ENCODE peak calls at places on chromosomes 13 and 19, in nine cellular contexts. K, F, T, M, V, B, E, U and S are unnamed samples.

GRCh38 chr19:10283786-10284540 is 2.8 kb upstream of the ICAM4 start:
- DNase-seq in M (no peak), B (no peak), E (no peak), V (no peak), K (peak; percentile 59), U (no peak), T (no peak), F (no peak), S (no peak)

GRCh38 chr13:71587193-71587592 is 279.8 kb downstream of the DACH1 start:
- DNase-seq in T (no peak), B (no peak), M (no peak), F (no peak), E (no peak), V (no peak), K (no peak), U (no peak), S (no peak)

GRCh38 chr13:98896868-98897144 is 81.1 kb downstream of the DOCK9 start:
- DNase-seq in B (no peak), U (no peak), K (no peak), V (peak; percentile 57), F (no peak), T (no peak), M (no peak), E (no peak), S (no peak)

GRCh38 chr19:10718205-10719196 is 622 bp downstream of the DNM2 start:
- DNase-seq in K (peak; percentile 94), U (peak; percentile 50), B (peak; percentile 58), F (peak; percentile 52), M (peak; percentile 51), T (no peak), E (peak; percentile 74), V (no peak), S (peak; percentile 74)

GRCh38 chr19:53365899-53366493 is 491 bp downstream of the ZNF525 start:
- DNase-seq in E (no peak), T (no peak), U (peak; percentile 37), B (peak; percentile 24), K (peak; percentile 82), M (no peak), V (no peak), F (peak; percentile 29), S (no peak)

GRCh38 chr19:49921871-49922755 is 6.9 kb upstream of the ATF5 start:
- DNase-seq in F (no peak), V (no peak), T (peak; percentile 34), U (no peak), M (no peak), E (no peak), K (no peak), B (no peak), S (no peak)

GRCh38 chr13:31859546-31859945 is 120.2 kb downstream of the RXFP2 start:
- DNase-seq in M (no peak), F (no peak), E (no peak), T (no peak), K (no peak), B (no peak), V (no peak), U (no peak), S (peak; percentile 18)

GRCh38 chr19:10389863-10390262 is 9.5 kb upstream of the TYK2 start:
- DNase-seq in V (no peak), K (no peak), B (no peak), E (no peak), T (no peak), F (no peak), M (no peak), U (no peak), S (no peak)

GRCh38 chr19:19213822-19214558 is 2.2 kb downstream of the NCAN start:
- DNase-seq in M (no peak), K (no peak), U (no peak), E (no peak), F (no peak), V (no peak), B (no peak), T (no peak), S (no peak)

GRCh38 chr19:47541507-47541906 is 26.6 kb upstream of the NAPA start:
- DNase-seq in F (no peak), U (no peak), V (no peak), E (no peak), M (no peak), K (no peak), B (no peak), T (peak; percentile 14), S (no peak)

GRCh38 chr19:52533901-52534300 is 6.4 kb downstream of the ZNF808 start:
- DNase-seq in U (peak; percentile 90), F (peak; percentile 41), B (peak; percentile 17), T (no peak), M (no peak), K (no peak), V (no peak), E (no peak), S (no peak)

GRCh38 chr19:54287456-54287855 is 6.5 kb upstream of the LILRB2 start:
- DNase-seq in B (no peak), F (no peak), K (no peak), E (no peak), M (no peak), U (no peak), V (no peak), T (no peak), S (no peak)

GRCh38 chr13:30985637-30986205 is 53.3 kb downstream of the TEX26 start:
- DNase-seq in K (no peak), E (no peak), M (no peak), B (no peak), T (no peak), F (no peak), V (no peak), U (no peak), S (no peak)

GRCh38 chr19:4748589-4748988 is 24.9 kb upstream of the DPP9 start:
- DNase-seq in M (no peak), F (no peak), B (no peak), V (no peak), U (no peak), T (no peak), E (no peak), K (no peak), S (no peak)

GRCh38 chr19:17404015-17404414 is 1.4 kb downstream of the BST2 start:
- DNase-seq in K (no peak), B (no peak), V (no peak), E (no peak), M (no peak), F (no peak), U (no peak), T (no peak), S (no peak)
- H3K36me3 ChIP-seq in K (no peaks in the 10 kb centered on the region), B (no peaks in the 10 kb centered on the region), V (peaks cover 2% of the 10 kb centered on the region), E (no peaks in the 10 kb centered on the region), M (peaks cover 22% of the 10 kb centered on the region), F (peaks cover 3% of the 10 kb centered on the region), U (no peaks in the 10 kb centered on the region), T (no peaks in the 10 kb centered on the region), S (peaks cover 23% of the 10 kb centered on the region)

GRCh38 chr13:51981355-51981754 is 29.9 kb downstream of the ATP7B start:
- DNase-seq in K (no peak), U (no peak), V (peak; percentile 84), M (no peak), T (no peak), F (no peak), E (no peak), B (no peak), S (no peak)
- H3K4me3 ChIP-seq in K (no peak overlapping the region), U (no peak overlapping the region), V (no peak overlapping the region), M (no peak overlapping the region), T (no peak overlapping the region), F (no peak overlapping the region), E (no peak overlapping the region), B (no peak overlapping the region), S (no peak overlapping the region)

GRCh38 chr19:8095354-8095886 is 42.9 kb downstream of the CCL25 start:
- DNase-seq in T (no peak), U (no peak), B (no peak), F (no peak), E (no peak), M (no peak), V (no peak), K (no peak), S (no peak)

GRCh38 chr19:8097198-8097597 is 44.6 kb downstream of the CCL25 start:
- DNase-seq in T (no peak), V (no peak), K (no peak), E (no peak), U (no peak), M (no peak), B (no peak), F (no peak), S (no peak)

GRCh38 chr19:8097681-8098567 is 45.4 kb downstream of the CCL25 start:
- DNase-seq in M (no peak), B (no peak), K (no peak), E (no peak), F (no peak), V (no peak), T (no peak), U (no peak), S (no peak)

GRCh38 chr19:8094336-8094735 is 41.8 kb downstream of the CCL25 start:
- DNase-seq in V (no peak), F (no peak), E (no peak), U (no peak), M (no peak), K (no peak), T (no peak), B (no peak), S (no peak)

DNA sequence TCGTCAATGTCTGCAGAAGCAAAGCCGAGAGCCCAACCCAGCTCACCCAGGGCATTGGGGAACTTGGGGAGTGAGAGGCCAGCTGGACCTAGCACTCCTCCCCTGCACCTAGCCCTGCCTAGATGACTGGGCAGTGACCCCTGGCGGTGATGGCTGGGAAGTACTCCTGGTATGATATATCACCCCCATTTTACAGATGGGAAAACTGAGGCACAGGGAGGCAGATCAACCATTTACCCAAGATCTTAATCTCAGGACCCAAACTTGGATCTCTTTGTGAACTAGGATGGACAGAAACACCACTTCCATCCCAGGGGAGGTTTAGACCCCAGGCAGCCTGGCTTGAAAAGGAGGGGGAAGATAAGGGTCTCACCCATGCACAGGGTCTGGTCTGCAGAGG is 43.5 kb downstream of the CCL25 start:
- DNase-seq in T (no peak), U (no peak), B (no peak), V (no peak), K (no peak), M (no peak), F (no peak), E (no peak), S (no peak)
- TF ChIP-seq CTCF in T (no peak), U (no peak), B (no peak), V (no peak), K (no peak), M (no peak), F (no peak), E (no peak), S (peak; percentile 33)

GRCh38 chr13:45796421-45796960 is 55.1 kb downstream of the SIAH3 start:
- DNase-seq in V (no peak), K (no peak), E (no peak), B (no peak), U (no peak), M (no peak), T (no peak), F (no peak), S (no peak)

GRCh38 chr13:45798851-45799250 is 52.7 kb downstream of the SIAH3 start:
- DNase-seq in T (no peak), U (no peak), F (no peak), K (no peak), V (no peak), E (no peak), M (no peak), B (no peak), S (no peak)

DNA sequence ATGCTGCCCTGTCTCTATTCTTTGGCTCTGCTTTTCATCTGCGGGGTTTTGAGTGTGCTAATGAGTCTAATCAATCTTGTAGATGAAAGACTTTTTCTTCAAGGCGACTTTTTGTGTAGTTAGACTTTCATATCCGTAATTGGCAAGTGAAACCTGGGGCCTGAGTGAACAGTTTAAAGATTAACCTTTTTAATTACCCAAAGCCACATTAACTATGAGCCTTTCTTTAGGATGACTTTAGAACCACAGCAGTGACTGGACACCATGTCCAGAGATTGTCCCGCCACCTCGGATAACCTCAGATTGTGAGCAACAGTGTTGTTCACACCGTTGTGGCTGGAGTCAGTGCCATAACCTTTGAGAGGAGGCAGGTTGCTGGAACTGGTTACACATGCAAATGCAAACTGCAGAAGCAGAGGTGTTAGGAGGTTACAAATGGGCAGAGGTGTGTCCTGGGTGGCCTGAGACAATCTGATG is 58.7 kb downstream of the SIAH3 start:
- DNase-seq in B (no peak), M (peak; percentile 27), F (no peak), T (no peak), K (no peak), V (no peak), U (no peak), E (no peak), S (no peak)
- H3K36me3 ChIP-seq in B (no peaks in the 10 kb centered on the region), M (no peaks in the 10 kb centered on the region), F (no peaks in the 10 kb centered on the region), T (no peaks in the 10 kb centered on the region), K (no peaks in the 10 kb centered on the region), V (no peaks in the 10 kb centered on the region), U (no peaks in the 10 kb centered on the region), E (no peaks in the 10 kb centered on the region), S (no peaks in the 10 kb centered on the region)